ENCODE peak calls at places on chromosomes 16 and 17, in ten cellular contexts. P is activated naive CD8-positive, alpha-beta T cell treated with anti-CD3 and anti-CD28 coated beads, Interleukin-2, amount 50 U/mL, for 16 hours; Y is stimulated activated CD8-positive, alpha-beta memory T cell treated with anti-CD3 and anti-CD28 coated beads, Interleukin-7, amount 100 ng/mL, for 1 hour; F is HL-60; K is heart right ventricle; Q is HEK293T; S is posterior vena cava; R is left lung; N is effector memory CD4-positive, alpha-beta T cell; X is ACHN. A is an unnamed sample.

GRCh38 chr17:32815460-32815859 is 61.5 kb downstream of the MYO1D start:
- DNase-seq in N (no peak), Q (no peak), P (no peak), S (no peak), K (no peak), X (no peak), Y (no peak), F (no peak), R (no peak), A (no peak)

GRCh38 chr17:65807361-65807760 is 245.9 kb upstream of the AXIN2 start:
- DNase-seq in Y (no peak), Q (no peak), X (no peak), F (no peak), R (no peak), P (no peak), S (no peak), N (no peak), K (no peak), A (no peak)

GRCh38 chr16:89123831-89124100 is 30.1 kb downstream of the ACSF3 start:
- DNase-seq in Q (no peak), X (no peak), S (peak), F (no peak), R (no peak), K (peak), Y (no peak), N (no peak), P (no peak), A (no peak)

GRCh38 chr16:46658925-46659324 is 30.1 kb downstream of the VPS35 start:
- DNase-seq in Y (no peak), X (no peak), F (peak), K (no peak), N (no peak), S (no peak), R (peak), P (no peak), Q (no peak), A (no peak)

GRCh38 chr16:84105948-84106740 is 10.6 kb downstream of the MBTPS1 start:
- DNase-seq in S (no peak), N (no peak), P (no peak), Q (no peak), Y (no peak), X (no peak), R (no peak), F (no peak), K (no peak), A (no peak)

GRCh38 chr17:15929941-15930340 is 15.0 kb upstream of the ADORA2B start:
- DNase-seq in S (peak), X (no peak), N (no peak), R (no peak), Q (no peak), F (no peak), P (no peak), K (no peak), Y (no peak), A (no peak)

GRCh38 chr16:31455601-31456314 is 3.5 kb upstream of the ARMC5 start:
- DNase-seq in Y (no peak), X (peak), K (no peak), F (peak), S (peak), Q (no peak), N (no peak), P (no peak), R (no peak), A (no peak)

GRCh38 chr17:14209215-14209614 is 27.4 kb downstream of the CDRT15 start:
- DNase-seq in R (no peak), Q (no peak), N (no peak), X (no peak), P (no peak), Y (no peak), F (no peak), S (no peak), K (no peak), A (no peak)

GRCh38 chr17:68290268-68290954 is 516 bp downstream of the SLC16A6 start:
- DNase-seq in S (peak), Q (peak), F (peak), R (peak), X (no peak), K (peak), P (no peak), Y (peak), N (peak), A (no peak)

GRCh38 chr17:79855331-79856124 is 16.3 kb upstream of the CBX4 start:
- DNase-seq in K (no peak), F (no peak), S (no peak), Y (no peak), N (no peak), Q (no peak), R (no peak), P (no peak), X (no peak), A (no peak)

GRCh38 chr16:89355686-89356085 is 134.7 kb downstream of the ANKRD11 start:
- DNase-seq in K (no peak), S (no peak), X (no peak), P (no peak), Q (no peak), N (no peak), F (no peak), Y (no peak), R (no peak), A (no peak)

GRCh38 chr17:57619061-57619937 is 125.8 kb downstream of the CCDC182 start:
- DNase-seq in Y (no peak), K (no peak), R (no peak), X (no peak), P (no peak), S (peak), Q (no peak), N (no peak), F (no peak), A (no peak)

GRCh38 chr16:75402174-75402820 is 31.0 kb downstream of the CFDP1 start:
- DNase-seq in Q (no peak), F (no peak), K (no peak), Y (no peak), R (no peak), X (peak), S (no peak), N (no peak), P (no peak), A (no peak)

GRCh38 chr16:70527315-70527996 is 3.8 kb downstream of the SF3B3 start:
- DNase-seq in F (no peak), Q (no peak), P (no peak), X (no peak), K (no peak), N (no peak), R (no peak), S (no peak), Y (no peak), A (no peak)

GRCh38 chr16:11308493-11309283 is 27.6 kb upstream of the PRM1 start:
- DNase-seq in R (no peak), Y (no peak), N (no peak), X (no peak), K (no peak), Q (no peak), S (no peak), P (no peak), F (peak), A (no peak)

GRCh38 chr17:77460514-77461046 is 319.8 kb downstream of the SEC14L1 start:
- DNase-seq in S (no peak), P (no peak), Y (no peak), N (no peak), X (no peak), Q (no peak), F (peak), R (no peak), K (no peak), A (no peak)

GRCh38 chr17:28949185-28950016 is 1.9 kb downstream of the PHF12 start:
- DNase-seq in S (peak), Y (no peak), Q (no peak), F (peak), R (peak), P (no peak), X (peak), N (peak), K (peak), A (no peak)

GRCh38 chr16:12323007-12323699 is 346.6 kb downstream of the SNX29 start:
- DNase-seq in S (no peak), F (no peak), N (peak), R (no peak), K (no peak), Y (no peak), Q (no peak), X (no peak), P (peak), A (no peak)

GRCh38 chr17:50198026-50198669 is 3.3 kb downstream of the COL1A1 start:
- DNase-seq in K (peak), P (no peak), X (peak), F (peak), Y (no peak), R (peak), N (peak), S (peak), Q (peak), A (no peak)

GRCh38 chr17:56393156-56393555 is 200.3 kb upstream of the NOG start:
- DNase-seq in R (no peak), Y (no peak), S (no peak), N (no peak), P (no peak), F (no peak), Q (no peak), K (no peak), X (no peak), A (no peak)

GRCh38 chr17:57747221-57748017 is 2.3 kb upstream of the CCDC182 start:
- DNase-seq in K (no peak), Y (peak), F (peak), S (no peak), N (peak), P (no peak), X (peak), R (no peak), Q (peak), A (no peak)

GRCh38 chr17:75454193-75454592 is 2.2 kb upstream of the TMEM94 start:
- DNase-seq in N (no peak), S (no peak), F (peak), K (no peak), Q (no peak), R (no peak), X (peak), Y (no peak), P (no peak), A (no peak)

GRCh38 chr16:81797443-81797842 is 18.4 kb downstream of the PLCG2 start:
- DNase-seq in Y (no peak), P (no peak), N (no peak), K (no peak), X (no peak), F (peak), R (peak), S (no peak), Q (no peak), A (no peak)

GRCh38 chr16:88637797-88638196 is 575 bp upstream of the IL17C start:
- DNase-seq in X (no peak), P (no peak), Y (no peak), K (no peak), S (no peak), F (no peak), Q (no peak), N (no peak), R (no peak), A (no peak)

GRCh38 chr17:27239046-27239445 is 54.9 kb upstream of the WSB1 start:
- DNase-seq in X (no peak), R (no peak), K (no peak), S (no peak), P (no peak), F (no peak), Q (no peak), N (no peak), Y (no peak), A (no peak)

GRCh38 chr17:58913971-58914769 is 158.5 kb downstream of the PPM1E start:
- DNase-seq in X (no peak), F (no peak), S (no peak), P (no peak), Y (no peak), R (no peak), Q (no peak), N (no peak), K (no peak), A (no peak)

GRCh38 chr17:33202796-33203195 is 90.3 kb downstream of the ASIC2 start:
- DNase-seq in N (no peak), P (no peak), X (no peak), Y (no peak), Q (no peak), S (no peak), F (no peak), R (no peak), K (no peak), A (no peak)

GRCh38 chr16:79748629-79749028 is 148.1 kb upstream of the MAF start:
- DNase-seq in S (no peak), R (no peak), F (no peak), Y (no peak), Q (no peak), N (no peak), X (no peak), K (no peak), P (no peak), A (no peak)

GRCh38 chr17:64077409-64077808 is 52.5 kb downstream of the ERN1 start:
- DNase-seq in N (no peak), F (peak), Y (no peak), R (peak), Q (no peak), S (peak), K (no peak), X (no peak), P (no peak), A (no peak)